ENCODE peak calls at places on chromosomes 3 and 15, in nine cellular contexts. S, Y, T, I, K, W, P, U and X are unnamed samples.

GRCh38 chr15:36172970-36173369 is 406.5 kb upstream of the CDIN1 start:
- DNase-seq in S (no peak), Y (no peak), T (no peak), I (no peak), K (no peak), W (peak), P (no peak), U (no peak), X (no peak)

GRCh38 chr15:83960192-83960829 is 275.3 kb upstream of the GOLGA6L4 start:
- DNase-seq in S (no peak), Y (no peak), T (no peak), I (no peak), K (no peak), W (no peak), P (no peak), U (no peak), X (no peak)

GRCh38 chr3:158769519-158770253 is 32.2 kb upstream of the MFSD1 start:
- DNase-seq in S (no peak), Y (no peak), T (no peak), I (no peak), K (no peak), W (no peak), P (no peak), U (no peak), X (no peak)

GRCh38 chr15:40844543-40844981 is 714 bp downstream of the SPINT1 start:
- DNase-seq in S (no peak), Y (peak), T (peak), I (peak), K (peak), W (peak), P (no peak), U (no peak), X (no peak)

GRCh38 chr3:163622384-163622783 is 1455.9 kb downstream of the SI start:
- DNase-seq in S (no peak), Y (no peak), T (no peak), I (no peak), K (peak), W (no peak), P (peak), U (no peak), X (no peak)

GRCh38 chr3:48399387-48400172 is 27.6 kb downstream of the FBXW12 start:
- DNase-seq in S (peak), Y (no peak), T (peak), I (no peak), K (no peak), W (no peak), P (no peak), U (peak), X (no peak)

GRCh38 chr3:52038227-52038626 is 18.1 kb downstream of the DUSP7 start:
- DNase-seq in S (peak), Y (no peak), T (no peak), I (no peak), K (no peak), W (peak), P (no peak), U (no peak), X (peak)

GRCh38 chr15:31309893-31310606 is 16.6 kb upstream of the KLF13 start:
- DNase-seq in S (no peak), Y (no peak), T (no peak), I (no peak), K (no peak), W (no peak), P (no peak), U (no peak), X (no peak)

GRCh38 chr3:30245805-30246622 is 360.4 kb upstream of the TGFBR2 start:
- DNase-seq in S (no peak), Y (no peak), T (no peak), I (no peak), K (no peak), W (no peak), P (no peak), U (no peak), X (no peak)

GRCh38 chr3:181189556-181189955 is 200.0 kb upstream of the DNAJC19 start:
- DNase-seq in S (no peak), Y (no peak), T (no peak), I (no peak), K (no peak), W (no peak), P (no peak), U (no peak), X (no peak)

GRCh38 chr3:190155752-190156151 is 35.1 kb upstream of the P3H2 start:
- DNase-seq in S (peak), Y (no peak), T (no peak), I (no peak), K (peak), W (peak), P (no peak), U (no peak), X (peak)

GRCh38 chr15:92968926-92969664 is 69.0 kb downstream of the CHD2 start:
- DNase-seq in S (no peak), Y (no peak), T (no peak), I (no peak), K (no peak), W (no peak), P (no peak), U (no peak), X (no peak)

GRCh38 chr15:77014137-77015081 is 19.5 kb downstream of the PSTPIP1 start:
- DNase-seq in S (no peak), Y (no peak), T (peak), I (peak), K (no peak), W (no peak), P (no peak), U (no peak), X (no peak)

GRCh38 chr15:69760263-69760855 is 307.7 kb downstream of the RPLP1 start:
- DNase-seq in S (no peak), Y (no peak), T (no peak), I (no peak), K (no peak), W (peak), P (peak), U (no peak), X (no peak)

GRCh38 chr3:13138566-13139145 is 65.4 kb upstream of the IQSEC1 start:
- DNase-seq in S (no peak), Y (peak), T (peak), I (no peak), K (no peak), W (no peak), P (no peak), U (no peak), X (no peak)

GRCh38 chr3:146682176-146682575 is 77.0 kb upstream of the PLSCR5 start:
- DNase-seq in S (peak), Y (no peak), T (no peak), I (no peak), K (no peak), W (no peak), P (no peak), U (no peak), X (peak)

GRCh38 chr3:38136272-38136806 is 588 bp downstream of the ACAA1 start:
- DNase-seq in S (no peak), Y (no peak), T (no peak), I (no peak), K (no peak), W (no peak), P (no peak), U (peak), X (no peak)

GRCh38 chr3:44983413-44984040 is 7.5 kb downstream of the EXOSC7 start:
- DNase-seq in S (peak), Y (no peak), T (no peak), I (no peak), K (no peak), W (no peak), P (no peak), U (no peak), X (no peak)

GRCh38 chr3:56787784-56788256 is 13.9 kb downstream of the ARHGEF3 start:
- DNase-seq in S (no peak), Y (no peak), T (no peak), I (no peak), K (no peak), W (no peak), P (no peak), U (no peak), X (no peak)

GRCh38 chr3:119034256-119035013 is at the start of gene IGSF11:
- DNase-seq in S (peak), Y (peak), T (peak), I (peak), K (peak), W (peak), P (peak), U (peak), X (peak)

GRCh38 chr3:55686720-55687254 is 199.7 kb upstream of the WNT5A start:
- DNase-seq in S (no peak), Y (no peak), T (no peak), I (no peak), K (no peak), W (no peak), P (peak), U (no peak), X (no peak)

GRCh38 chr3:187291512-187292132 is at the start of gene MASP1:
- DNase-seq in S (no peak), Y (no peak), T (no peak), I (no peak), K (no peak), W (no peak), P (no peak), U (peak), X (peak)

GRCh38 chr3:61666032-61666431 is 104.7 kb downstream of the PTPRG start:
- DNase-seq in S (no peak), Y (no peak), T (no peak), I (no peak), K (no peak), W (no peak), P (no peak), U (no peak), X (no peak)

GRCh38 chr3:114668099-114668498 is 374.3 kb downstream of the TIGIT start:
- DNase-seq in S (no peak), Y (no peak), T (no peak), I (no peak), K (no peak), W (no peak), P (no peak), U (no peak), X (no peak)